ENCODE peak calls at places on chromosome 10, in five cellular contexts. X, C, I, K and E are unnamed samples.

GRCh38 chr10:43049081-43049551 is 27.8 kb upstream of the RET start:
- DNase-seq in K (peak), X (no peak), C (no peak), I (no peak), E (no peak)

GRCh38 chr10:14839305-14839695 is 1.2 kb downstream of the HSPA14 start:
- DNase-seq in X (peak), I (no peak), K (no peak), C (no peak), E (no peak)

GRCh38 chr10:30687698-30688213 is 58.2 kb upstream of the LYZL2 start:
- DNase-seq in K (peak), I (peak), X (peak), C (peak), E (no peak)

GRCh38 chr10:88312855-88313254 is 270.3 kb downstream of the RNLS start:
- DNase-seq in K (no peak), X (no peak), C (no peak), I (no peak), E (no peak)

GRCh38 chr10:84743483-84743882 is 415.1 kb downstream of the CCSER2 start:
- DNase-seq in K (no peak), I (no peak), X (peak), C (no peak), E (no peak)

GRCh38 chr10:110786172-110786571 is 85.6 kb upstream of the PDCD4 start:
- DNase-seq in K (no peak), I (no peak), X (no peak), C (no peak), E (no peak)

GRCh38 chr10:96858038-96858705 is 26.1 kb downstream of the LCOR start:
- DNase-seq in K (no peak), X (no peak), C (no peak), I (peak), E (no peak)

GRCh38 chr10:118773041-118773440 is 18.3 kb upstream of the CACUL1 start:
- DNase-seq in I (no peak), X (no peak), C (no peak), K (no peak), E (no peak)

GRCh38 chr10:93408788-93409187 is 73.3 kb downstream of the MYOF start:
- DNase-seq in X (no peak), C (no peak), I (no peak), K (no peak), E (no peak)

GRCh38 chr10:34689053-34689452 is 126.0 kb downstream of the PARD3 start:
- DNase-seq in I (peak), K (no peak), X (peak), C (no peak), E (no peak)

GRCh38 chr10:29648114-29648982 is 13.6 kb upstream of the SVIL start:
- DNase-seq in K (no peak), I (peak), X (peak), C (no peak), E (no peak)

GRCh38 chr10:15703167-15703880 is 16.4 kb downstream of the ITGA8 start:
- DNase-seq in C (no peak), X (peak), I (peak), K (no peak), E (no peak)

GRCh38 chr10:120039826-120040225 is 147.3 kb downstream of the SEC23IP start:
- DNase-seq in I (no peak), K (no peak), X (no peak), C (no peak), E (no peak)

GRCh38 chr10:48659790-48660189 is 24.9 kb upstream of the WDFY4 start:
- DNase-seq in K (no peak), C (no peak), I (peak), X (no peak), E (no peak)

GRCh38 chr10:43136995-43137700 is 1.1 kb upstream of the CSGALNACT2 start:
- DNase-seq in X (no peak), C (no peak), K (no peak), I (peak), E (no peak)

GRCh38 chr10:132575320-132576201 is 38.0 kb downstream of the INPP5A start:
- DNase-seq in C (no peak), X (peak), K (no peak), I (peak), E (peak)

GRCh38 chr10:87608756-87609155 is 50.9 kb upstream of the PAPSS2 start:
- DNase-seq in X (no peak), I (no peak), K (no peak), C (no peak), E (no peak)

GRCh38 chr10:130970341-130971122 is 341.0 kb downstream of the TCERG1L start:
- DNase-seq in X (no peak), I (no peak), K (no peak), C (no peak), E (no peak)

GRCh38 chr10:132630156-132630555 is 92.6 kb downstream of the INPP5A start:
- DNase-seq in C (no peak), K (no peak), X (no peak), I (no peak), E (no peak)

GRCh38 chr10:3783313-3783689 is 1.7 kb downstream of the KLF6 start:
- DNase-seq in I (no peak), X (peak), C (no peak), K (no peak), E (no peak)

GRCh38 chr10:29858352-29859267 is 200.8 kb downstream of the JCAD start:
- DNase-seq in I (peak), X (peak), K (peak), C (no peak), E (peak)

GRCh38 chr10:89588671-89589070 is 53.3 kb upstream of the SLC16A12 start:
- DNase-seq in X (no peak), C (no peak), K (no peak), I (peak), E (no peak)

GRCh38 chr10:96089116-96089515 is 41.0 kb upstream of the ZNF518A start:
- DNase-seq in X (no peak), I (no peak), C (no peak), K (no peak), E (no peak)

DNA sequence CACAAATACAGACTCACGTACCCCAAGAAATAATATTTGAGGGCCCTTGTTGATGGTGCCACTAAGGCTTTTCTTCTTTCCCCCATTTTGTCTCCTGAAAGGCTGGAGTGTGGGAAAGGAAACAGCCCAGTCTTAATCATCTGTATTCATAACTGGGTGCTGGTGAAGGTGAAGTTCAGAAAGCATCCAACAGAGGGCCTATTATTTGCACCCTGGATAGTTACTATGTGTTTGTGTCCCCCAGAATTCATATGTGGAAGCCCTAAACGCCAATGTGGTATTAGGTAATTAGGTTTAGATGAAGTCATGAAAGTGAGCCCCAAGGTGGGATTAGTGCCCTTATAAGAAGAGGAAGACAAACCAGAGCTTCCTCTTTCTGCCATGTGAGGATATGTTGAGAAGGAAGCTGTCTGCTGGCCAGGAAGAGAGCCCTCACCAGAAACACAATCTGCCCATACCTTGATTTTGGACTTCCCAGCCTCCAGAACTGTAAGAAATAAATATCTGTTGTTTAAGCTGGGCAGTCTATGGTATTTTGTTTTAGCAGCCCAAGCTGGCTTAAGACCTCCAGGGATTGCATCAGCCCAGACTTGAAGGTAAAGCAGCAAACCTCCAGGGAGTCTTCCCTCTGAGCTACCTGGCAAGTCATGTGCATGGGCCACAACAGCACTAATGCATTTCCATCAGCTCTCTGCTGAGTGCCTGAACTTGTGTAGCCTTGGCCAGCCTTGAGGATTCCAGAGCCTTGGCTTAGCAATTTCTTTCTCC is 90.0 kb upstream of the ADRB1 start:
- DNase-seq in X (no peak), K (no peak), I (no peak), C (no peak), E (no peak)
- TF ChIP-seq CTCF in X (peak), K (peak), I (peak), C (no peak), E (peak)

DNA sequence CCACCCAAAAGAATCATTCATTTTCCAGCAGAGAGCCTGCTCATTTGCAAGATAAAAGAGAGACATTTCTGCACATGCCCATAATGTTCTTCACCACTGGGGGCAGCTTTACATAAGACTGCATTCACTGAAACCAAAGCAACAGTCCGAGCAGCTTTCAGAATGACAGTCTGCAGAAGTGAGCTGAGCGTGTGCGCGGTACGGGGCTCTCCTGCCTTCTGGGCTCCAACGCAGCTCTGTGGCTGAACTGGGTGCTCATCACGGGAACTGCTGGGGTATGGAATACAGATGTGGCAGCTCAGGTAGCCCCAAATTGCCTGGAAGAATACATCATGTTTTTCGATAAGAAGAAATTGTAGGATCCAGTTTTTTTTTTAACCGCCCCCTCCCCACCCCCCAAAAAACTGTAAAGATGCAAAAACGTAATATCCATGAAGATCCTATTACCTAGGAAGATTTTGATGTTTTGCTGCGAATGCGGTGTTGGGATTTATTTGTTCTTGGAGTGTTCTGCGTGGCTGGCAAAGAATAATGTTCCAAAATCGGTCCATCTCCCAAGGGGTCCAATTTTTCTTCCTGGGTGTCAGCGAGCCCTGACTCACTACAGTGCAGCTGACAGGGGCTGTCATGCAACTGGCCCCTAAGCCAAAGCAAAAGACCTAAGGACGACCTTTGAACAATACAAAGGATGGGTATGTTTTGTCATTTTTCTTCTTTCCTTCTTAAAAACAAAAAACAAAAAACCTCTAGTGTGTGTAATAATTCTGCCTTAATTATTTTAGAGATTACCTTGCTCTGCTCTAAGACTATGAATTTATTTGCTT is at the start of gene LRRTM3:
- DNase-seq in C (no peak), X (peak), K (peak), I (peak), E (peak)
- H3K4me3 ChIP-seq in C (no peak), X (peak), K (peak), I (peak), E (no peak)

GRCh38 chr10:113294868-113295267 is 258.0 kb upstream of the HABP2 start:
- DNase-seq in I (no peak), C (no peak), X (no peak), K (no peak), E (no peak)

GRCh38 chr10:113293167-113293566 is 259.7 kb upstream of the HABP2 start:
- DNase-seq in X (no peak), I (no peak), K (no peak), C (no peak), E (no peak)

GRCh38 chr10:113300628-113301027 is 252.2 kb upstream of the HABP2 start:
- DNase-seq in K (no peak), X (no peak), C (no peak), I (peak), E (no peak)

GRCh38 chr10:113298616-113299015 is 254.2 kb upstream of the HABP2 start:
- DNase-seq in I (no peak), C (no peak), K (no peak), X (no peak), E (no peak)

GRCh38 chr10:113297226-113297625 is 255.6 kb upstream of the HABP2 start:
- DNase-seq in K (no peak), C (no peak), X (peak), I (peak), E (peak)
- TF ChIP-seq CTCF in K (no peak), C (no peak), X (peak), I (peak), E (no peak)

DNA sequence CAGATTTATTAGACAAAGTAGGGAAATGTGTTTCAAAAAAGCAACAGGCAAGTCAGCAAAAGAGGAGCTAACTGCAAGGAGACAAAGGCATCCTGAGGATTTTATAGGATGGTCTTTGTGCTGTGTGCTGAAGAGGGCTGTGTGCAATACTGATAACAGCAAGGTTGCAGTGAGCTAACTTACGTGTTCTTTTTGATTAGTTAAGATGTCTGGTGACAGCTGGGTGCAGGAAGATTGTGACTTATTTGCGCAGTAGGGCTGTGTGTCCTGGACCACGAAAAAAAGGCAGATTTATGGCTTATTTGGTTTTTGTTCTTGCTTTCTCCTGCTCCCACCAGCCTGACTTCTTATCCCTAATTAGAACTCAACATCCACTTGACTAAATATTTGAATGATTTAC is 119.1 kb downstream of the ANKRD26 start:
- DNase-seq in I (no peak), X (no peak), C (no peak), K (no peak), E (no peak)
- H3K4me3 ChIP-seq in I (no peak), X (no peak), C (no peak), K (no peak), E (no peak)

GRCh38 chr10:123377883-123378282 is 223.7 kb downstream of the BUB3 start:
- DNase-seq in X (no peak), I (no peak), K (no peak), C (no peak), E (no peak)

GRCh38 chr10:123379156-123379555 is 225.0 kb downstream of the BUB3 start:
- DNase-seq in C (no peak), I (no peak), K (no peak), X (no peak), E (no peak)

GRCh38 chr10:123381271-123381670 is 227.1 kb downstream of the BUB3 start:
- DNase-seq in X (no peak), I (no peak), K (no peak), C (no peak), E (peak)

GRCh38 chr10:123378302-123378701 is 224.1 kb downstream of the BUB3 start:
- DNase-seq in C (no peak), X (no peak), K (no peak), I (no peak), E (no peak)

DNA sequence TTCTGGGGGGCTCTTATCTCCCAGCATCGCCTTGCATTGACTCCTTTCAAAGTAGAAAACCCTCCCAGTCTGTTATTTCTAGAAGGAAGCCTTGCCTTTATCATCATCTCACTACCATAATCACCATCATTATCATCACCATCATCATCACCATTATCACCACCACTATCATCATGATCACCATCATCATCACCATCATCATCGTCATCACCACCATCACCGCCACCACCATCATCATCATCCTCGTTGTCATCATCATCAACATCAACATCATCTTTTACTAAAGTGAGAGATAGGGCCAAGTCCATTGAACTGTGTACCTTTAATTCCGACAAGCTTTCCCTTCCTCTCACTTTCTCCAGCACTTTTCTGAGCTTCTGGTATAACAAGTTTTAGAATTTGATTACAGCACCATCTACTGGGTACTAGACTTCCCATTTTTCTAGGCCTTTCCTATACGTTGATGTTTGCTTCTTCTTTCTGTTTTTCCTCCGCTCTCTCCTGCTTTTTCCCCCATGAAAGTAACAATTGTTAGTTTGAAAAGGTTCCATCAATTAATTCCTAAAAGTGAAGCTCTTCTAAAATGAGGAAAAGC is 226.4 kb downstream of the BUB3 start:
- DNase-seq in C (no peak), K (no peak), X (no peak), I (no peak), E (no peak)
- TF ChIP-seq CTCF in C (peak), K (no peak), X (no peak), I (no peak), E (peak)

GRCh38 chr10:67087140-67087436 is 161.3 kb downstream of the LRRTM3 start:
- DNase-seq in I (no peak), C (no peak), X (no peak), K (no peak), E (no peak)

GRCh38 chr10:67086324-67087139 is 160.7 kb downstream of the LRRTM3 start:
- DNase-seq in I (no peak), X (no peak), C (no peak), K (no peak), E (no peak)

GRCh38 chr10:67088035-67088434 is 162.2 kb downstream of the LRRTM3 start:
- DNase-seq in X (no peak), K (no peak), I (no peak), C (no peak), E (no peak)
- H3K4me3 ChIP-seq in X (no peak), K (no peak), I (no peak), C (no peak), E (no peak)

GRCh38 chr10:94963901-94964300 is 25.4 kb downstream of the CYP2C9 start:
- DNase-seq in K (no peak), I (peak), X (peak), C (no peak), E (no peak)
- TF ChIP-seq CTCF in K (peak), I (peak), X (peak), C (no peak), E (peak)

DNA sequence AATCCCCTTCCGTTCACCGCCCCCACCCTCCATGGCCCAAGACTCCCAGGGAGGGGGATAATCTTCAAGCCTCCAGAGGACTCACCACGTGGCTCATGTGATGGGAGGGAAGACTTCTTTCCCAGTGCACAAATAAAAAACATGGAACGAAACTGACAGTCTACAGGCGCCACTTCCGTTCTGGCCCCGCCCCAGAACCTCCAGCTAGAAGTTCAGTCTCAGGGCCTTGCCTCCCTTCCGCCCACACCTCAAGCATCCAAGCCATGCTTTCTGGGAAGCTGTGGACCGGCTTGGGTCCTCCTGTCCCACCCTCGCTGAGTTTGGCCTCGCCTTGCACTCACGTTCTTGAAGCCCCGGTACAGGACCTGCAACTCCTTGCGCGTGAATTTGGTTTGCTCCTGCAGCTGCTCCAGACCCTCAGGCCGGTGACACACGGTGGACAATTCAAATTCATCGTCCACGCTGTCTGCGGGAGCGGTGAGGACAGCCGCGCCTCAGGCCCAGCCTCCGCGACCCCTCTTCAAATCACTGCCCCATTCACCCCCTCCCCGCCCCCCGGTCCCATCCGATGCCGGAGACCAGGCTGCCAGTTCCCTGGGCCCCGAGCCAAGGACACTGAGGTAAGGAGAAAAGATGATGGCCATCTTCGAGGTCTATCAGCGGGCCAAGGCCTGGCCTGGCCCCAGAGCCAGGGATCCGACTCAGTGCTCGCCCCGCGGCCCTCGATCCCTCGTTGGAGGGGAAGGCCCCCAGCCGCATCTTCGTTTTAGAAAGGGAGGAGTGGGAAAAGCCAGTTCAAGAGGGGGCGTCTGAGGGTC is 10.7 kb upstream of the OGA start:
- DNase-seq in K (peak), X (no peak), I (no peak), C (no peak), E (no peak)
- H3K4me3 ChIP-seq in K (peak), X (peak), I (peak), C (no peak), E (no peak)

GRCh38 chr10:116838143-116838725 is 11.1 kb upstream of the ENO4 start:
- DNase-seq in K (no peak), C (no peak), I (no peak), X (no peak), E (no peak)

GRCh38 chr10:116836087-116836486 is 13.2 kb upstream of the ENO4 start:
- DNase-seq in C (no peak), I (no peak), X (no peak), K (no peak), E (no peak)

GRCh38 chr10:116833986-116834760 is 15.1 kb upstream of the ENO4 start:
- DNase-seq in I (no peak), K (no peak), C (no peak), X (no peak), E (no peak)

GRCh38 chr10:116835658-116836057 is 13.6 kb upstream of the ENO4 start:
- DNase-seq in C (no peak), I (no peak), X (no peak), K (no peak), E (no peak)

GRCh38 chr10:116836902-116837513 is 12.3 kb upstream of the ENO4 start:
- DNase-seq in X (no peak), K (no peak), C (no peak), I (no peak), E (no peak)
- TF ChIP-seq CTCF in X (peak), K (no peak), C (no peak), I (peak), E (peak)

GRCh38 chr10:24467605-24468004 is 256.1 kb downstream of the ARHGAP21 start:
- DNase-seq in K (no peak), X (no peak), I (peak), C (no peak), E (no peak)
- H3K4me3 ChIP-seq in K (no peak), X (peak), I (peak), C (no peak), E (no peak)